ENCODE peak calls at places on chromosomes 16 and 17, in seven cellular contexts. One of them, this sample, is unnamed.

GRCh38 chr16:6008656-6009055 is 911.1 kb upstream of the EEF2KMT start:
- DNase-seq in mesothelial cell of epicardium: no peak
- DNase-seq in PC-3: no peak
- DNase-seq in AG09319: no peak
- DNase-seq in adrenal gland: no peak
- DNase-seq in psoas muscle: no peak
- DNase-seq in stomach: no peak
- DNase-seq in this sample: no peak

GRCh38 chr17:46832945-46833839 is 14.7 kb upstream of the WNT3 start:
- DNase-seq in mesothelial cell of epicardium: no peak
- DNase-seq in psoas muscle: no peak
- DNase-seq in AG09319: no peak
- DNase-seq in PC-3: peak
- DNase-seq in stomach: no peak
- DNase-seq in adrenal gland: peak
- DNase-seq in this sample: no peak

GRCh38 chr16:12124742-12125141 is 148.2 kb downstream of the SNX29 start:
- DNase-seq in stomach: no peak
- DNase-seq in AG09319: no peak
- DNase-seq in PC-3: no peak
- DNase-seq in mesothelial cell of epicardium: no peak
- DNase-seq in psoas muscle: no peak
- DNase-seq in adrenal gland: no peak
- DNase-seq in this sample: no peak

GRCh38 chr17:83064732-83065659 is 14.4 kb upstream of the METRNL start:
- DNase-seq in AG09319: no peak
- DNase-seq in psoas muscle: no peak
- DNase-seq in PC-3: peak
- DNase-seq in mesothelial cell of epicardium: peak
- DNase-seq in adrenal gland: peak
- DNase-seq in stomach: peak
- DNase-seq in this sample: peak

GRCh38 chr17:32267690-32268205 is 2.1 kb downstream of the RHBDL3 start:
- DNase-seq in psoas muscle: no peak
- DNase-seq in AG09319: no peak
- DNase-seq in adrenal gland: peak
- DNase-seq in PC-3: no peak
- DNase-seq in mesothelial cell of epicardium: no peak
- DNase-seq in stomach: no peak
- DNase-seq in this sample: no peak

GRCh38 chr16:12406158-12406557 is 397.5 kb downstream of the CPPED1 start:
- DNase-seq in psoas muscle: no peak
- DNase-seq in stomach: no peak
- DNase-seq in PC-3: no peak
- DNase-seq in mesothelial cell of epicardium: no peak
- DNase-seq in adrenal gland: no peak
- DNase-seq in AG09319: no peak
- DNase-seq in this sample: no peak

GRCh38 chr17:7295230-7296180 is 1.1 kb upstream of the YBX2 start:
- DNase-seq in psoas muscle: no peak
- DNase-seq in PC-3: peak
- DNase-seq in mesothelial cell of epicardium: no peak
- DNase-seq in stomach: no peak
- DNase-seq in AG09319: no peak
- DNase-seq in adrenal gland: no peak
- DNase-seq in this sample: no peak

GRCh38 chr16:27318399-27319256 is 4.9 kb downstream of the IL4R start:
- DNase-seq in PC-3: no peak
- DNase-seq in adrenal gland: peak
- DNase-seq in stomach: no peak
- DNase-seq in mesothelial cell of epicardium: no peak
- DNase-seq in AG09319: no peak
- DNase-seq in psoas muscle: peak
- DNase-seq in this sample: peak

GRCh38 chr16:86610779-86611516 is 32.6 kb downstream of the FOXL1 start:
- DNase-seq in stomach: no peak
- DNase-seq in AG09319: no peak
- DNase-seq in adrenal gland: no peak
- DNase-seq in mesothelial cell of epicardium: no peak
- DNase-seq in PC-3: no peak
- DNase-seq in psoas muscle: no peak
- DNase-seq in this sample: no peak

GRCh38 chr17:54950116-54950515 is 18.3 kb downstream of the COX11 start:
- DNase-seq in stomach: no peak
- DNase-seq in psoas muscle: no peak
- DNase-seq in mesothelial cell of epicardium: no peak
- DNase-seq in adrenal gland: no peak
- DNase-seq in AG09319: no peak
- DNase-seq in PC-3: no peak
- DNase-seq in this sample: no peak

GRCh38 chr16:25027281-25027680 is 12.1 kb upstream of the ARHGAP17 start:
- DNase-seq in mesothelial cell of epicardium: no peak
- DNase-seq in AG09319: no peak
- DNase-seq in PC-3: no peak
- DNase-seq in adrenal gland: no peak
- DNase-seq in stomach: no peak
- DNase-seq in psoas muscle: no peak
- DNase-seq in this sample: no peak

GRCh38 chr17:34706029-34706428 is 126.6 kb downstream of the TMEM132E start:
- DNase-seq in PC-3: peak
- DNase-seq in AG09319: no peak
- DNase-seq in mesothelial cell of epicardium: peak
- DNase-seq in psoas muscle: no peak
- DNase-seq in stomach: no peak
- DNase-seq in adrenal gland: no peak
- DNase-seq in this sample: no peak

GRCh38 chr16:64254443-64255367 is 867.2 kb downstream of the CDH11 start:
- DNase-seq in psoas muscle: no peak
- DNase-seq in AG09319: no peak
- DNase-seq in PC-3: no peak
- DNase-seq in adrenal gland: no peak
- DNase-seq in mesothelial cell of epicardium: no peak
- DNase-seq in stomach: no peak
- DNase-seq in this sample: no peak

GRCh38 chr16:29146266-29146665 is 161.4 kb downstream of the LAT start:
- DNase-seq in PC-3: no peak
- DNase-seq in adrenal gland: no peak
- DNase-seq in AG09319: no peak
- DNase-seq in mesothelial cell of epicardium: no peak
- DNase-seq in psoas muscle: no peak
- DNase-seq in stomach: no peak
- DNase-seq in this sample: no peak

GRCh38 chr16:11224096-11224893 is 31.7 kb downstream of the SOCS1 start:
- DNase-seq in mesothelial cell of epicardium: no peak
- DNase-seq in stomach: peak
- DNase-seq in AG09319: no peak
- DNase-seq in psoas muscle: peak
- DNase-seq in PC-3: no peak
- DNase-seq in adrenal gland: peak
- DNase-seq in this sample: peak

GRCh38 chr16:9094008-9094846 is 2.8 kb downstream of the HAPSTR1 start:
- DNase-seq in adrenal gland: no peak
- DNase-seq in AG09319: no peak
- DNase-seq in stomach: no peak
- DNase-seq in mesothelial cell of epicardium: no peak
- DNase-seq in psoas muscle: no peak
- DNase-seq in PC-3: no peak
- DNase-seq in this sample: peak

GRCh38 chr16:9092963-9093477 is 1.6 kb downstream of the HAPSTR1 start:
- DNase-seq in mesothelial cell of epicardium: peak
- DNase-seq in stomach: peak
- DNase-seq in psoas muscle: peak
- DNase-seq in adrenal gland: peak
- DNase-seq in PC-3: no peak
- DNase-seq in AG09319: no peak
- DNase-seq in this sample: peak

GRCh38 chr16:9091867-9092281 is 430 bp downstream of the HAPSTR1 start:
- DNase-seq in psoas muscle: peak
- DNase-seq in PC-3: no peak
- DNase-seq in AG09319: no peak
- DNase-seq in stomach: peak
- DNase-seq in mesothelial cell of epicardium: peak
- DNase-seq in adrenal gland: peak
- DNase-seq in this sample: peak

GRCh38 chr16:9090960-9091866 is at the start of gene HAPSTR1:
- DNase-seq in stomach: peak
- DNase-seq in psoas muscle: peak
- DNase-seq in mesothelial cell of epicardium: peak
- DNase-seq in adrenal gland: peak
- DNase-seq in PC-3: peak
- DNase-seq in AG09319: peak
- DNase-seq in this sample: peak

DNA sequence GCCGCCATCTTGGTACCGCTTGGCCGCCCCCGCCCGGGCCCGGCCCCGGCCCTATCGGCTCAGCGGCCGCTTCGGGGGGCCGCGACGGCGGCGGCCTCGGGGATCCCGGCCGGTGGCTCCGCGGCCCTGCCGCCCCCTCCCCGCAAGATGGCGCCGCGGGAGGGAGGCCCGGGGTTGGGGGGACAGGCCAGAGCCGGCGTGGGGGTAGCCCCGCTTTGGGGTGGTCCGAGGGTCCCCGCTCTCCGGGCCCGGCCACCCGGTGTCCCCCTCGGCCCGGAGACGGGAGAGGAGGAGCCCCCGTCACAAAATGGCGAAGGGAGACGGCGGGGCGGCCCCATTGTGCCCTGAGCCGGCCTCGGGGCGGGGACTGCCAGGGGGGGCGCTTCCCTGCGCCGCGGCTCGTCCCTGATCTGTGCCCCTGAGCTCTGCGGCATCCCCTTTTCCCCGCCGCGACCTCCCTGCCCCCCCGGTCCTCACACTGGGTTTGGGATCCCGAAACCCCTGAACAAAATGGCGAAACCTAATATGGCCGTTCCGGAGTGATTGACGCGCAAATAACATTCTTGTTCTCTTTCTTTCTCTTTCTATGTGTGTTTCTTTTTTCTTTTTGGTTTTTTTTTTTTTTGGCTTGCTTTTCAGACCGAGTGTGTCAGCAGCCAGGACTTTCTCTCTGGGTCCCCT is 978 bp downstream of the HAPSTR1 start:
- DNase-seq in mesothelial cell of epicardium: peak
- DNase-seq in PC-3: no peak
- DNase-seq in adrenal gland: peak
- DNase-seq in AG09319: no peak
- DNase-seq in stomach: peak
- DNase-seq in psoas muscle: peak
- DNase-seq in this sample: peak
- TF ChIP-seq CTCF in mesothelial cell of epicardium: no peak
- TF ChIP-seq CTCF in PC-3: no peak
- TF ChIP-seq CTCF in adrenal gland: no peak
- TF ChIP-seq CTCF in AG09319: no peak
- TF ChIP-seq CTCF in stomach: peak
- TF ChIP-seq CTCF in psoas muscle: no peak
- TF ChIP-seq CTCF in this sample: no peak

GRCh38 chr17:14302421-14303099 is 1.7 kb downstream of the HS3ST3B1 start:
- DNase-seq in adrenal gland: peak
- DNase-seq in mesothelial cell of epicardium: peak
- DNase-seq in stomach: peak
- DNase-seq in PC-3: peak
- DNase-seq in AG09319: peak
- DNase-seq in psoas muscle: peak
- DNase-seq in this sample: peak

GRCh38 chr17:14301761-14302401 is 1.0 kb downstream of the HS3ST3B1 start:
- DNase-seq in mesothelial cell of epicardium: peak
- DNase-seq in AG09319: no peak
- DNase-seq in adrenal gland: no peak
- DNase-seq in psoas muscle: peak
- DNase-seq in stomach: peak
- DNase-seq in PC-3: no peak
- DNase-seq in this sample: peak

GRCh38 chr17:14299261-14300093 is 1.4 kb upstream of the HS3ST3B1 start:
- DNase-seq in psoas muscle: peak
- DNase-seq in stomach: peak
- DNase-seq in mesothelial cell of epicardium: peak
- DNase-seq in PC-3: no peak
- DNase-seq in AG09319: no peak
- DNase-seq in adrenal gland: peak
- DNase-seq in this sample: peak

GRCh38 chr17:14301279-14301760 is 439 bp downstream of the HS3ST3B1 start:
- DNase-seq in stomach: peak
- DNase-seq in adrenal gland: no peak
- DNase-seq in PC-3: no peak
- DNase-seq in psoas muscle: no peak
- DNase-seq in AG09319: no peak
- DNase-seq in mesothelial cell of epicardium: no peak
- DNase-seq in this sample: no peak

GRCh38 chr17:14300628-14301278 is at the start of gene HS3ST3B1:
- DNase-seq in mesothelial cell of epicardium: peak
- DNase-seq in psoas muscle: peak
- DNase-seq in AG09319: peak
- DNase-seq in adrenal gland: peak
- DNase-seq in PC-3: peak
- DNase-seq in stomach: peak
- DNase-seq in this sample: peak
- TF ChIP-seq CTCF in mesothelial cell of epicardium: no peak
- TF ChIP-seq CTCF in psoas muscle: no peak
- TF ChIP-seq CTCF in AG09319: no peak
- TF ChIP-seq CTCF in adrenal gland: peak
- TF ChIP-seq CTCF in PC-3: no peak
- TF ChIP-seq CTCF in stomach: no peak
- TF ChIP-seq CTCF in this sample: no peak

GRCh38 chr17:57499648-57500049 is 243.3 kb downstream of the MSI2 start:
- DNase-seq in adrenal gland: no peak
- DNase-seq in AG09319: no peak
- DNase-seq in mesothelial cell of epicardium: no peak
- DNase-seq in stomach: no peak
- DNase-seq in PC-3: no peak
- DNase-seq in psoas muscle: no peak
- DNase-seq in this sample: no peak
- TF ChIP-seq CTCF in adrenal gland: no peak
- TF ChIP-seq CTCF in AG09319: no peak
- TF ChIP-seq CTCF in mesothelial cell of epicardium: no peak
- TF ChIP-seq CTCF in stomach: no peak
- TF ChIP-seq CTCF in PC-3: no peak
- TF ChIP-seq CTCF in psoas muscle: no peak
- TF ChIP-seq CTCF in this sample: no peak

GRCh38 chr17:28684963-28685362 is 23.0 kb downstream of the SUPT6H start:
- DNase-seq in stomach: no peak
- DNase-seq in mesothelial cell of epicardium: no peak
- DNase-seq in adrenal gland: peak
- DNase-seq in AG09319: peak
- DNase-seq in psoas muscle: no peak
- DNase-seq in PC-3: peak
- DNase-seq in this sample: no peak

GRCh38 chr17:28682655-28683054 is 20.6 kb downstream of the SUPT6H start:
- DNase-seq in AG09319: no peak
- DNase-seq in stomach: no peak
- DNase-seq in PC-3: no peak
- DNase-seq in mesothelial cell of epicardium: no peak
- DNase-seq in psoas muscle: no peak
- DNase-seq in adrenal gland: no peak
- DNase-seq in this sample: no peak

GRCh38 chr17:28688481-28688880 is 23.2 kb downstream of the PROCA1 start:
- DNase-seq in psoas muscle: no peak
- DNase-seq in AG09319: no peak
- DNase-seq in stomach: no peak
- DNase-seq in PC-3: no peak
- DNase-seq in adrenal gland: no peak
- DNase-seq in mesothelial cell of epicardium: no peak
- DNase-seq in this sample: no peak

GRCh38 chr17:28686296-28686695 is 24.3 kb downstream of the SUPT6H start:
- DNase-seq in AG09319: no peak
- DNase-seq in mesothelial cell of epicardium: no peak
- DNase-seq in stomach: no peak
- DNase-seq in adrenal gland: no peak
- DNase-seq in psoas muscle: no peak
- DNase-seq in PC-3: no peak
- DNase-seq in this sample: no peak

GRCh38 chr17:28685366-28685765 is 23.4 kb downstream of the SUPT6H start:
- DNase-seq in mesothelial cell of epicardium: no peak
- DNase-seq in psoas muscle: no peak
- DNase-seq in AG09319: no peak
- DNase-seq in PC-3: no peak
- DNase-seq in stomach: no peak
- DNase-seq in adrenal gland: no peak
- DNase-seq in this sample: no peak
- TF ChIP-seq CTCF in mesothelial cell of epicardium: no peak
- TF ChIP-seq CTCF in psoas muscle: no peak
- TF ChIP-seq CTCF in AG09319: no peak
- TF ChIP-seq CTCF in PC-3: no peak
- TF ChIP-seq CTCF in stomach: no peak
- TF ChIP-seq CTCF in adrenal gland: no peak
- TF ChIP-seq CTCF in this sample: no peak

This sample was measured in lung.